ENCODE peak calls at places on chromosomes 4 and X, in four cellular contexts. X is WTC11, H is K562, Z is HEK293T. I is an unnamed sample.

GRCh38 chrX:154446430-154446829 is 2.5 kb downstream of the FAM50A start:
- DNase-seq in Z (no peak), X (no peak), H (no peak), I (no peak)

GRCh38 chrX:11461181-11462001 is 168.2 kb downstream of the AMELX start:
- DNase-seq in H (peak; percentile 87), Z (no peak), X (no peak), I (no peak)

GRCh38 chr4:96093057-96093456 is 253.2 kb downstream of the PDHA2 start:
- DNase-seq in H (no peak), Z (no peak), X (no peak), I (no peak)

GRCh38 chr4:19756661-19757060 is 495.0 kb upstream of the SLIT2 start:
- DNase-seq in Z (no peak), X (no peak), H (no peak), I (no peak)

GRCh38 chr4:121669163-121669550 is 27.6 kb downstream of the ANXA5 start:
- DNase-seq in X (no peak), H (no peak), Z (no peak), I (no peak)

GRCh38 chr4:170229021-170229420 is 139.3 kb upstream of the AADAT start:
- DNase-seq in Z (no peak), X (no peak), H (no peak), I (no peak)

GRCh38 chr4:148453833-148454232 is 11.6 kb upstream of the NR3C2 start:
- DNase-seq in H (no peak), Z (no peak), X (no peak), I (no peak)

GRCh38 chrX:56788717-56789122 is 59.7 kb downstream of the NBDY start:
- DNase-seq in Z (peak; percentile 36), X (no peak), H (no peak), I (peak; percentile 18)

GRCh38 chrX:102712216-102712966 is at the start of gene GPRASP2:
- DNase-seq in H (peak; percentile 11), X (peak; percentile 53), Z (peak; percentile 43), I (no peak)

GRCh38 chr4:137432431-137432830 is 99.9 kb downstream of the PCDH18 start:
- DNase-seq in H (no peak), Z (no peak), X (no peak), I (no peak)

GRCh38 chrX:119763175-119763574 is 4.8 kb downstream of the SOWAHD start:
- DNase-seq in Z (no peak), H (no peak), X (peak; percentile 10), I (no peak)

GRCh38 chr4:78149737-78150136 is 92.6 kb downstream of the FRAS1 start:
- DNase-seq in Z (no peak), X (no peak), H (no peak), I (no peak)
- TF ChIP-seq ELF4 in Z (no peak), X (no peak), H (no peak), I (no peak)

GRCh38 chrX:100341111-100341510 is 69.0 kb downstream of the PCDH19 start:
- DNase-seq in Z (no peak), X (no peak), H (no peak), I (no peak)
- TF ChIP-seq ELF4 in Z (no peak), X (no peak), H (no peak), I (no peak)

GRCh38 chr4:124065941-124066340 is 646.6 kb downstream of the ANKRD50 start:
- DNase-seq in X (no peak), H (no peak), Z (no peak), I (no peak)

GRCh38 chr4:124066579-124066978 is 646.0 kb downstream of the ANKRD50 start:
- DNase-seq in X (no peak), H (no peak), Z (no peak), I (no peak)

GRCh38 chr4:124067031-124067430 is 645.5 kb downstream of the ANKRD50 start:
- DNase-seq in Z (no peak), H (no peak), X (no peak), I (no peak)

DNA sequence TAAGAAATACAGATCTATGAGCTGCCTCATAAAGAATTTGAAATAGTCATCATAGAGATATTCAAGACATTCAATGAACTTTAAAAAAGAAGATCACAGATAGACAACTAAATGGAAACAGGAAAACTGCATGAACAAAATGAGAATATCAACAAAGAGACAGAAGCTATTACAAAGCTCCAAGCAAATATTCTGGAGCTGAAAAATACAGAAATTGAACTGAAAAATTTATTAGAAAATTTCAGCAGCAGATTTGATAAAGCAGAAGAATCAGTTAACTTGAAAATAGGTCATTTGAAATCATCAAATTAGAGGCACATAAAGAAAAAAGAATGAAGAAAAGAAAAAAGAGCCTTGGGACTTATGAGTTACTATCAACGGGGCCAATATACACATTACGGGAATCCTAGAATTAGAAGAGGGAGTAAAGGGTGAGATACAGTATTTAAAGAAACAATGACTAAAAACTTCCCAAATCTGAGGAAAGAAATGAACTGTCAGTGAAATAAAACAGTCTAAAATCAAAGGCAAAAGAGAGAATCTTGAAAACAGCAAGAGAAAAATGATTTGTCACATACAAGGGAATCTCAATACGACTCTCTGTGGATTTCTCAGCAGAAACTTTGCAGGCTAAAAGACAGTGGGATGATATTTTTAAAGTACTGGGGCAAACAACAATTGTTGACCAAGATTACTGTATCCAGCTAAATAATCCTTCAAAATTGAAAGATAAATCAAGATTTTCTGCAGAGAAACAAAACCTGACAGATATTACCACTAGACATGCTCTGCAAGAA is 641.6 kb downstream of the ANKRD50 start:
- DNase-seq in H (no peak), Z (no peak), X (no peak), I (no peak)
- TF ChIP-seq ELF4 in H (no peak), Z (no peak), X (no peak), I (no peak)

DNA sequence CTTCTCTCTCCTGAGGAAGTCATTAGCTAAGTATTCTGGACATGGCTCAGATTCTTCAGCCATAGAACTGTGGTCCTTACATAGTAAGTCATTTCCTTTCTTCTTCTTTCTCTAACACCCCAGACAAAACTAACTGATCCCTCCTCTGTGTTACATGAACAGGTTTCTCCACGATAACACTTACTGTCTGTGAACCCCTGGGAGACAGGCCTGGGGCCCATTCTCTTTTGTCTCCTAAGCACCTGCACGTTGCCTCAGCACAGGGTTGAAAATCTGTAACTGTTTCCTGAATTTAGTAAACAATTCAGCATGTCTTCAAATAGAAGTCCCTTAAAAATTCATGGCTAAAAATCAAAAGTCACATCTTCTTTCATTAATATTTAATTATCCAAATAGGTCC is 24.7 kb downstream of the APBB2 start:
- DNase-seq in H (no peak), Z (no peak), X (no peak), I (no peak)
- TF ChIP-seq ELF4 in H (no peak), Z (no peak), X (no peak), I (no peak)

I was measured in HepG2.